ENCODE peak calls at places on chromosome 17, in eight cellular contexts. T is lower leg skin, X is left ventricle myocardium inferior, J is AG10803, P is PC-3, Y is transverse colon, L is pancreas, K is fibroblast of pulmonary artery. H is an unnamed sample.

GRCh38 chr17:65496801-65497200 is 64.6 kb downstream of the AXIN2 start:
- DNase-seq in K (no peak), T (no peak), J (no peak), L (no peak), X (no peak), P (no peak), Y (no peak), H (no peak)

GRCh38 chr17:28345420-28346198 is 10.0 kb downstream of the TNFAIP1 start:
- DNase-seq in Y (no peak), X (peak), J (peak), K (no peak), L (no peak), T (no peak), P (no peak), H (no peak)

GRCh38 chr17:13508916-13509315 is 92.8 kb downstream of the HS3ST3A1 start:
- DNase-seq in X (no peak), T (no peak), P (no peak), J (peak), Y (no peak), K (peak), L (no peak), H (no peak)

GRCh38 chr17:29586676-29587469 is 2.6 kb downstream of the GIT1 start:
- DNase-seq in T (no peak), X (no peak), J (no peak), P (no peak), K (no peak), Y (no peak), L (peak), H (no peak)

GRCh38 chr17:8080208-8080798 is 7.2 kb downstream of the ALOX12B start:
- DNase-seq in J (no peak), L (peak), Y (no peak), K (no peak), T (no peak), P (no peak), X (no peak), H (no peak)

GRCh38 chr17:63699638-63700527 is at the start of gene LIMD2:
- DNase-seq in Y (peak), K (peak), T (peak), P (peak), L (peak), X (peak), J (peak), H (no peak)

GRCh38 chr17:61157246-61157887 is 242.3 kb upstream of the TBX2 start:
- DNase-seq in K (peak), L (no peak), P (no peak), Y (no peak), T (no peak), J (peak), X (no peak), H (peak)

GRCh38 chr17:6894206-6894528 is 62.6 kb upstream of the TEKT1 start:
- DNase-seq in T (no peak), K (peak), L (no peak), P (no peak), Y (no peak), X (no peak), J (no peak), H (peak)

GRCh38 chr17:29158515-29159275 is 21.5 kb downstream of the MYO18A start:
- DNase-seq in L (no peak), X (no peak), K (peak), T (no peak), J (peak), Y (no peak), P (no peak), H (peak)

GRCh38 chr17:37821025-37821713 is 76.3 kb upstream of the HNF1B start:
- DNase-seq in J (no peak), X (no peak), P (peak), Y (no peak), K (no peak), L (no peak), T (peak), H (no peak)

GRCh38 chr17:48636177-48637018 is 10.2 kb upstream of the HOXB9 start:
- DNase-seq in K (peak), T (peak), P (peak), Y (peak), J (peak), L (peak), X (peak), H (peak)

GRCh38 chr17:80894439-80894721 is 97.3 kb upstream of the CHMP6 start:
- DNase-seq in Y (no peak), P (no peak), T (no peak), J (no peak), K (no peak), L (no peak), X (no peak), H (no peak)

GRCh38 chr17:69575346-69575761 is 160.9 kb downstream of the MAP2K6 start:
- DNase-seq in Y (no peak), X (no peak), L (no peak), T (no peak), K (peak), P (peak), J (peak), H (peak)

GRCh38 chr17:79609175-79609589 is 1.7 kb downstream of the RBFOX3 start:
- DNase-seq in Y (no peak), K (no peak), T (no peak), J (no peak), P (no peak), L (no peak), X (no peak), H (no peak)

GRCh38 chr17:1229354-1229890 is 40.8 kb upstream of the BHLHA9 start:
- DNase-seq in X (peak), T (peak), Y (peak), L (peak), K (no peak), P (no peak), J (no peak), H (no peak)

GRCh38 chr17:1228752-1229353 is 41.4 kb upstream of the BHLHA9 start:
- DNase-seq in L (peak), X (no peak), Y (no peak), J (no peak), K (no peak), T (no peak), P (no peak), H (no peak)

GRCh38 chr17:1231456-1231855 is 38.8 kb upstream of the BHLHA9 start:
- DNase-seq in P (no peak), J (peak), X (peak), K (peak), L (no peak), T (peak), Y (peak), H (peak)

GRCh38 chr17:1227917-1228751 is 42.1 kb upstream of the BHLHA9 start:
- DNase-seq in T (peak), K (no peak), X (peak), L (no peak), J (no peak), Y (peak), P (no peak), H (no peak)

GRCh38 chr17:1229891-1230571 is 40.2 kb upstream of the BHLHA9 start:
- DNase-seq in X (no peak), P (no peak), K (no peak), L (no peak), Y (peak), T (no peak), J (no peak), H (no peak)
- H3K4me3 ChIP-seq in X (peak), P (no peak), K (no peak), L (peak), Y (peak), T (peak), J (no peak), H (no peak)

GRCh38 chr17:26963163-26963503 is 330.8 kb upstream of the WSB1 start:
- DNase-seq in J (no peak), T (no peak), P (no peak), L (no peak), X (no peak), Y (no peak), K (no peak), H (no peak)
- TF ChIP-seq CTCF in J (no peak), T (no peak), P (no peak), L (no peak), X (no peak), Y (no peak), K (no peak), H (no peak)

DNA sequence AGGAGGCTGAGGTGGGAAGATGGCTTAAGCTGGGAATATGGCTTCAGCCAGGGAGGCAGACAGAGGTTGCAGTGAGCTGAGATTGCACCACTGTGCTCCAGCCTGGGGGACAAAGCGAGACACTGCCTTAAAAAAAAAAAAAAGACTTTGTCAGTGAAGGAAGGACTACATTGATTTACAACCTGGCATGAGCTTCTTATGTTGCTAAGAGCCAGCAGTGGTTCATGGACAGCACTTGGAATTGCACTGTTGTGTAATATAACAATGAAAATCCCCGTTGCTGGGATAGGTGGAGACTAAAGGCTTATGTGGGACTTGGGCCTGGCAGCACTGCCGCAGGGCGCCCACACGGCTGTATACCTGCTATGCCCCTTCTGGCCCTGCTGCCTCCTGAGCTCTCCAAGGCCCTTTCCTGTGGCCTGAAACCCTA is 14.1 kb upstream of the SLC16A5 start:
- DNase-seq in P (no peak), J (peak), K (no peak), T (no peak), Y (peak), X (no peak), L (peak), H (peak)
- H3K4me3 ChIP-seq in P (no peak), J (no peak), K (no peak), T (no peak), Y (no peak), X (no peak), L (no peak), H (no peak)

GRCh38 chr17:11503292-11503691 is 95.0 kb upstream of the DNAH9 start:
- DNase-seq in L (no peak), J (no peak), P (no peak), K (no peak), T (no peak), X (no peak), Y (no peak), H (no peak)
- TF ChIP-seq CTCF in L (no peak), J (no peak), P (no peak), K (no peak), T (no peak), X (no peak), Y (no peak), H (no peak)

GRCh38 chr17:42169351-42169750 is 11.6 kb downstream of the KCNH4 start:
- DNase-seq in K (no peak), J (no peak), P (no peak), L (no peak), T (no peak), X (no peak), Y (no peak), H (no peak)
- H3K4me3 ChIP-seq in K (no peak), J (no peak), P (no peak), L (no peak), T (no peak), X (no peak), Y (no peak), H (no peak)

GRCh38 chr17:38970804-38971203 is 3.6 kb upstream of the FBXO47 start:
- DNase-seq in P (peak), T (no peak), L (no peak), K (no peak), X (no peak), J (no peak), Y (no peak), H (no peak)

GRCh38 chr17:38967290-38967738 is at the start of gene FBXO47:
- DNase-seq in P (no peak), K (peak), X (peak), J (peak), L (peak), Y (peak), T (peak), H (peak)

GRCh38 chr17:38969281-38969680 is 2.1 kb upstream of the FBXO47 start:
- DNase-seq in J (no peak), Y (no peak), X (no peak), P (no peak), L (no peak), K (no peak), T (no peak), H (no peak)

DNA sequence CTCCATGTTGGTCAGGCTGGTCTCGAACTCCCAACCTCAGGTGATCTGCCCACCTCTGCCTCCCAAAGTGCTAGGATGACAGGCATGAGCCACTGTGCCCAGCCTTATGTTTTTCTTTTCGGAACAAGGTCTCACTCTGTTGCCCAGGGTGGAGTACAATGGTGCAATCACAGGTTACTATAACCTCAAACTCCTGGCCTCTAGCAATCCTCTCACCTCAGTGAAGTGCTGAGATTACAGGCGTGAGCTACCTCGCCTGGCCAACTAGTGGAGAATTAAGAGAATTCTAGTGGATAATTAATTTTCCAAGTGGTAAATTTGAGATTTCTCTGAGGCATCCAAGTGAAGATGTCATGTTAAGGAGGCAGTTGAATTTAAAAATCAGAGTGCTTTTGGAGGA is 2.9 kb upstream of the FBXO47 start:
- DNase-seq in Y (no peak), L (no peak), X (no peak), J (no peak), T (no peak), P (no peak), K (no peak), H (no peak)
- TF ChIP-seq CTCF in Y (no peak), L (no peak), X (no peak), J (no peak), T (no peak), P (no peak), K (no peak), H (no peak)

DNA sequence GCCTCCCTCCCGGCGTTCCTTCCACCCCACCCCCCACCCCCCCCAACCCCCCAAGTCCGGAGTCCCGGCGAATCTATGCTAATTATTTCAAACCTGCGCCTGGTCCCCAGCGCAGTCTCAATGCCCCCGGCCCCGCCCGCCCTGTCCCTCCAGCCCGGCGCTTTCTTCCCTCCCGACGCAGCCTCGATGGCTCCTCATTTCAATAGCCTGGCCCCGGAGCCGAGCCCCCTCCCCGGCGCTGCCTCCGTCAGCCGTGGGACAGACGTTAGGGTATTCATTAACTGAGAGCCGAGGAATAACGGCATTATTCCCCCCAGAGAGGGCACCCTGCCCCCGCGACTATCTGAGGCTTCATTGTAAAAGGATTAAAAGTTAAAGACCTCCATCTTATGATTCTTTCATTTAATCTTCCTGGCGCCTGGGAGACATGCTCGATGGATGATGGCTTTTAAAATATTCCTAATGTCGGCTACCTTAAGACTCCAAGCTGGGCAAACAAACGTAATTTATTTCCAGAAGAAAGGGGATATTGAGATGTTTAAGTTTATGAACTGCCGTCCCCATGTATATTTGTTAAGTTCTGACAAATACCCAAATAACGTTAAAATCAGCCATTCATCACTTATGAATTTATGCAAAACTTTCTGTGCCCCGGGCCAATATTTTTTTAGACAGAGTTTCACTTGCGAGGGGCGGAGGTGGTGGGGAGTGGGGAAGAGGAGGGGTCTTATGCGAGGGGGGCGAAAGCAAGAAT is 3.4 kb downstream of the NOG start:
- DNase-seq in L (no peak), K (no peak), Y (no peak), X (no peak), P (no peak), T (peak), J (no peak), H (no peak)
- H3K4me3 ChIP-seq in L (peak), K (no peak), Y (no peak), X (peak), P (peak), T (no peak), J (peak), H (peak)